ENCODE peak calls at places on chromosomes 4 and X, in four cellular contexts. One of them, this sample, is unnamed.

GRCh38 chr4:6610856-6611430 is 29.5 kb upstream of the MRFAP1 start:
- DNase-seq in cardiac fibroblast: no peak
- DNase-seq in CD4-positive, alpha-beta T cell: no peak
- DNase-seq in stimulated activated CD8-positive, alpha-beta memory T cell treated with anti-CD3 and anti-CD28 coated beads, Interleukin-7, amount 100 ng/mL, for 1 hour: no peak
- DNase-seq in this sample: no peak

GRCh38 chrX:122135070-122135469 is 1049.0 kb upstream of the GRIA3 start:
- DNase-seq in stimulated activated CD8-positive, alpha-beta memory T cell treated with anti-CD3 and anti-CD28 coated beads, Interleukin-7, amount 100 ng/mL, for 1 hour: no peak
- DNase-seq in cardiac fibroblast: no peak
- DNase-seq in CD4-positive, alpha-beta T cell: no peak
- DNase-seq in this sample: no peak

GRCh38 chrX:54320067-54320466 is 37.8 kb downstream of the WNK3 start:
- DNase-seq in stimulated activated CD8-positive, alpha-beta memory T cell treated with anti-CD3 and anti-CD28 coated beads, Interleukin-7, amount 100 ng/mL, for 1 hour: no peak
- DNase-seq in CD4-positive, alpha-beta T cell: no peak
- DNase-seq in cardiac fibroblast: no peak
- DNase-seq in this sample: no peak

GRCh38 chrX:138986866-138987265 is 275.3 kb upstream of the FGF13 start:
- DNase-seq in CD4-positive, alpha-beta T cell: no peak
- DNase-seq in cardiac fibroblast: no peak
- DNase-seq in stimulated activated CD8-positive, alpha-beta memory T cell treated with anti-CD3 and anti-CD28 coated beads, Interleukin-7, amount 100 ng/mL, for 1 hour: no peak
- DNase-seq in this sample: peak; percentile 59

GRCh38 chrX:75156537-75156945 is 458 bp upstream of the ABCB7 start:
- DNase-seq in stimulated activated CD8-positive, alpha-beta memory T cell treated with anti-CD3 and anti-CD28 coated beads, Interleukin-7, amount 100 ng/mL, for 1 hour: no peak
- DNase-seq in CD4-positive, alpha-beta T cell: no peak
- DNase-seq in cardiac fibroblast: peak; percentile 50
- DNase-seq in this sample: peak; percentile 50

GRCh38 chr4:23746672-23747071 is 143.2 kb downstream of the PPARGC1A start:
- DNase-seq in CD4-positive, alpha-beta T cell: no peak
- DNase-seq in stimulated activated CD8-positive, alpha-beta memory T cell treated with anti-CD3 and anti-CD28 coated beads, Interleukin-7, amount 100 ng/mL, for 1 hour: no peak
- DNase-seq in cardiac fibroblast: no peak
- DNase-seq in this sample: no peak

GRCh38 chr4:25970241-25970675 is 56.2 kb downstream of the SMIM20 start:
- DNase-seq in cardiac fibroblast: peak; percentile 55
- DNase-seq in stimulated activated CD8-positive, alpha-beta memory T cell treated with anti-CD3 and anti-CD28 coated beads, Interleukin-7, amount 100 ng/mL, for 1 hour: no peak
- DNase-seq in CD4-positive, alpha-beta T cell: no peak
- DNase-seq in this sample: no peak

GRCh38 chr4:80362578-80363181 is 27.1 kb downstream of the CFAP299 start:
- DNase-seq in cardiac fibroblast: peak; percentile 59
- DNase-seq in stimulated activated CD8-positive, alpha-beta memory T cell treated with anti-CD3 and anti-CD28 coated beads, Interleukin-7, amount 100 ng/mL, for 1 hour: no peak
- DNase-seq in CD4-positive, alpha-beta T cell: peak; percentile 33
- DNase-seq in this sample: peak; percentile 25

GRCh38 chr4:154618708-154619315 is 6.4 kb upstream of the FGG start:
- DNase-seq in cardiac fibroblast: peak; percentile 75
- DNase-seq in CD4-positive, alpha-beta T cell: peak; percentile 17
- DNase-seq in stimulated activated CD8-positive, alpha-beta memory T cell treated with anti-CD3 and anti-CD28 coated beads, Interleukin-7, amount 100 ng/mL, for 1 hour: no peak
- DNase-seq in this sample: peak; percentile 57

GRCh38 chr4:4569036-4569435 is 27.2 kb upstream of the STX18 start:
- DNase-seq in cardiac fibroblast: peak; percentile 15
- DNase-seq in CD4-positive, alpha-beta T cell: no peak
- DNase-seq in stimulated activated CD8-positive, alpha-beta memory T cell treated with anti-CD3 and anti-CD28 coated beads, Interleukin-7, amount 100 ng/mL, for 1 hour: no peak
- DNase-seq in this sample: peak; percentile 24

GRCh38 chr4:108590776-108591175 is 29.6 kb upstream of the RPL34 start:
- DNase-seq in CD4-positive, alpha-beta T cell: no peak
- DNase-seq in cardiac fibroblast: peak; percentile 43
- DNase-seq in stimulated activated CD8-positive, alpha-beta memory T cell treated with anti-CD3 and anti-CD28 coated beads, Interleukin-7, amount 100 ng/mL, for 1 hour: no peak
- DNase-seq in this sample: no peak

GRCh38 chrX:153854702-153855101 is 24.4 kb upstream of the PDZD4 start:
- DNase-seq in stimulated activated CD8-positive, alpha-beta memory T cell treated with anti-CD3 and anti-CD28 coated beads, Interleukin-7, amount 100 ng/mL, for 1 hour: no peak
- DNase-seq in CD4-positive, alpha-beta T cell: no peak
- DNase-seq in cardiac fibroblast: no peak
- DNase-seq in this sample: no peak

GRCh38 chrX:10722804-10723364 is 102.5 kb upstream of the MID1 start:
- DNase-seq in stimulated activated CD8-positive, alpha-beta memory T cell treated with anti-CD3 and anti-CD28 coated beads, Interleukin-7, amount 100 ng/mL, for 1 hour: no peak
- DNase-seq in cardiac fibroblast: peak; percentile 62
- DNase-seq in CD4-positive, alpha-beta T cell: peak; percentile 6
- DNase-seq in this sample: peak; percentile 33

GRCh38 chr4:139589619-139590018 is 33.6 kb upstream of the SETD7 start:
- DNase-seq in CD4-positive, alpha-beta T cell: no peak
- DNase-seq in stimulated activated CD8-positive, alpha-beta memory T cell treated with anti-CD3 and anti-CD28 coated beads, Interleukin-7, amount 100 ng/mL, for 1 hour: no peak
- DNase-seq in cardiac fibroblast: no peak
- DNase-seq in this sample: peak; percentile 55

GRCh38 chrX:136275553-136275952 is 24.4 kb upstream of the MAP7D3 start:
- DNase-seq in cardiac fibroblast: no peak
- DNase-seq in stimulated activated CD8-positive, alpha-beta memory T cell treated with anti-CD3 and anti-CD28 coated beads, Interleukin-7, amount 100 ng/mL, for 1 hour: no peak
- DNase-seq in CD4-positive, alpha-beta T cell: no peak
- DNase-seq in this sample: no peak

GRCh38 chr4:154606728-154607723 is 5.4 kb downstream of the FGG start:
- DNase-seq in cardiac fibroblast: no peak
- DNase-seq in stimulated activated CD8-positive, alpha-beta memory T cell treated with anti-CD3 and anti-CD28 coated beads, Interleukin-7, amount 100 ng/mL, for 1 hour: no peak
- DNase-seq in CD4-positive, alpha-beta T cell: no peak
- DNase-seq in this sample: no peak

GRCh38 chr4:131644619-131645018 is 1504.5 kb upstream of the PCDH10 start:
- DNase-seq in CD4-positive, alpha-beta T cell: no peak
- DNase-seq in stimulated activated CD8-positive, alpha-beta memory T cell treated with anti-CD3 and anti-CD28 coated beads, Interleukin-7, amount 100 ng/mL, for 1 hour: no peak
- DNase-seq in cardiac fibroblast: peak; percentile 61
- DNase-seq in this sample: peak; percentile 4

GRCh38 chr4:21012851-21013331 is 312.6 kb downstream of the PACRGL start:
- DNase-seq in stimulated activated CD8-positive, alpha-beta memory T cell treated with anti-CD3 and anti-CD28 coated beads, Interleukin-7, amount 100 ng/mL, for 1 hour: no peak
- DNase-seq in CD4-positive, alpha-beta T cell: no peak
- DNase-seq in cardiac fibroblast: peak; percentile 1
- DNase-seq in this sample: peak; percentile 48

GRCh38 chrX:79133897-79134296 is 10.6 kb upstream of the GPR174 start:
- DNase-seq in cardiac fibroblast: no peak
- DNase-seq in CD4-positive, alpha-beta T cell: no peak
- DNase-seq in stimulated activated CD8-positive, alpha-beta memory T cell treated with anti-CD3 and anti-CD28 coated beads, Interleukin-7, amount 100 ng/mL, for 1 hour: no peak
- DNase-seq in this sample: no peak

GRCh38 chrX:131827935-131828334 is 195.2 kb upstream of the STK26 start:
- DNase-seq in stimulated activated CD8-positive, alpha-beta memory T cell treated with anti-CD3 and anti-CD28 coated beads, Interleukin-7, amount 100 ng/mL, for 1 hour: no peak
- DNase-seq in cardiac fibroblast: peak; percentile 43
- DNase-seq in CD4-positive, alpha-beta T cell: no peak
- DNase-seq in this sample: no peak

GRCh38 chrX:41923925-41924693 is 755 bp upstream of the CASK start:
- DNase-seq in cardiac fibroblast: peak; percentile 27
- DNase-seq in stimulated activated CD8-positive, alpha-beta memory T cell treated with anti-CD3 and anti-CD28 coated beads, Interleukin-7, amount 100 ng/mL, for 1 hour: no peak
- DNase-seq in CD4-positive, alpha-beta T cell: peak; percentile 20
- DNase-seq in this sample: peak; percentile 41

GRCh38 chr4:3770323-3771166 is 4.4 kb downstream of the ADRA2C start:
- DNase-seq in cardiac fibroblast: no peak
- DNase-seq in CD4-positive, alpha-beta T cell: no peak
- DNase-seq in stimulated activated CD8-positive, alpha-beta memory T cell treated with anti-CD3 and anti-CD28 coated beads, Interleukin-7, amount 100 ng/mL, for 1 hour: no peak
- DNase-seq in this sample: no peak

GRCh38 chr4:140151700-140152014 is 2.3 kb downstream of the MAML3 start:
- DNase-seq in cardiac fibroblast: peak; percentile 83
- DNase-seq in stimulated activated CD8-positive, alpha-beta memory T cell treated with anti-CD3 and anti-CD28 coated beads, Interleukin-7, amount 100 ng/mL, for 1 hour: no peak
- DNase-seq in CD4-positive, alpha-beta T cell: peak; percentile 58
- DNase-seq in this sample: peak; percentile 87

GRCh38 chrX:118271770-118272169 is 74.1 kb upstream of the WDR44 start:
- DNase-seq in CD4-positive, alpha-beta T cell: no peak
- DNase-seq in cardiac fibroblast: peak; percentile 4
- DNase-seq in stimulated activated CD8-positive, alpha-beta memory T cell treated with anti-CD3 and anti-CD28 coated beads, Interleukin-7, amount 100 ng/mL, for 1 hour: no peak
- DNase-seq in this sample: peak; percentile 8

GRCh38 chrX:133290076-133290475 is 71.9 kb upstream of the TFDP3 start:
- DNase-seq in CD4-positive, alpha-beta T cell: no peak
- DNase-seq in stimulated activated CD8-positive, alpha-beta memory T cell treated with anti-CD3 and anti-CD28 coated beads, Interleukin-7, amount 100 ng/mL, for 1 hour: no peak
- DNase-seq in cardiac fibroblast: no peak
- DNase-seq in this sample: peak; percentile 90

GRCh38 chrX:4043951-4044350 is 330.5 kb upstream of the PRKX start:
- DNase-seq in cardiac fibroblast: no peak
- DNase-seq in stimulated activated CD8-positive, alpha-beta memory T cell treated with anti-CD3 and anti-CD28 coated beads, Interleukin-7, amount 100 ng/mL, for 1 hour: no peak
- DNase-seq in CD4-positive, alpha-beta T cell: no peak
- DNase-seq in this sample: no peak

GRCh38 chr4:6395466-6396228 is 76.8 kb downstream of the PPP2R2C start:
- DNase-seq in stimulated activated CD8-positive, alpha-beta memory T cell treated with anti-CD3 and anti-CD28 coated beads, Interleukin-7, amount 100 ng/mL, for 1 hour: no peak
- DNase-seq in CD4-positive, alpha-beta T cell: no peak
- DNase-seq in cardiac fibroblast: no peak
- DNase-seq in this sample: no peak

GRCh38 chr4:113116414-113117345 is 67.2 kb downstream of the ANK2 start:
- DNase-seq in CD4-positive, alpha-beta T cell: no peak
- DNase-seq in cardiac fibroblast: no peak
- DNase-seq in stimulated activated CD8-positive, alpha-beta memory T cell treated with anti-CD3 and anti-CD28 coated beads, Interleukin-7, amount 100 ng/mL, for 1 hour: no peak
- DNase-seq in this sample: no peak

GRCh38 chr4:81207793-81208192 is 7.2 kb downstream of the PRKG2 start:
- DNase-seq in cardiac fibroblast: peak; percentile 89
- DNase-seq in stimulated activated CD8-positive, alpha-beta memory T cell treated with anti-CD3 and anti-CD28 coated beads, Interleukin-7, amount 100 ng/mL, for 1 hour: no peak
- DNase-seq in CD4-positive, alpha-beta T cell: no peak
- DNase-seq in this sample: peak; percentile 59

GRCh38 chr4:76495166-76495565 is 60.1 kb downstream of the SHROOM3 start:
- DNase-seq in CD4-positive, alpha-beta T cell: no peak
- DNase-seq in stimulated activated CD8-positive, alpha-beta memory T cell treated with anti-CD3 and anti-CD28 coated beads, Interleukin-7, amount 100 ng/mL, for 1 hour: no peak
- DNase-seq in cardiac fibroblast: no peak
- DNase-seq in this sample: no peak

GRCh38 chr4:147057631-147057980 is 111.9 kb upstream of the TTC29 start:
- DNase-seq in cardiac fibroblast: peak; percentile 67
- DNase-seq in stimulated activated CD8-positive, alpha-beta memory T cell treated with anti-CD3 and anti-CD28 coated beads, Interleukin-7, amount 100 ng/mL, for 1 hour: no peak
- DNase-seq in CD4-positive, alpha-beta T cell: no peak
- DNase-seq in this sample: peak; percentile 66

GRCh38 chr4:138045036-138045435 is 197.1 kb downstream of the SLC7A11 start:
- DNase-seq in cardiac fibroblast: no peak
- DNase-seq in CD4-positive, alpha-beta T cell: no peak
- DNase-seq in stimulated activated CD8-positive, alpha-beta memory T cell treated with anti-CD3 and anti-CD28 coated beads, Interleukin-7, amount 100 ng/mL, for 1 hour: no peak
- DNase-seq in this sample: no peak

GRCh38 chrX:13029341-13029740 is 15.1 kb downstream of the FAM9C start:
- DNase-seq in cardiac fibroblast: peak; percentile 38
- DNase-seq in stimulated activated CD8-positive, alpha-beta memory T cell treated with anti-CD3 and anti-CD28 coated beads, Interleukin-7, amount 100 ng/mL, for 1 hour: no peak
- DNase-seq in CD4-positive, alpha-beta T cell: no peak
- DNase-seq in this sample: peak; percentile 44

GRCh38 chrX:120015145-120016067 is 62.1 kb downstream of the RHOXF2B start:
- DNase-seq in CD4-positive, alpha-beta T cell: no peak
- DNase-seq in cardiac fibroblast: no peak
- DNase-seq in stimulated activated CD8-positive, alpha-beta memory T cell treated with anti-CD3 and anti-CD28 coated beads, Interleukin-7, amount 100 ng/mL, for 1 hour: no peak
- DNase-seq in this sample: no peak

GRCh38 chr4:74473155-74473811 is 28.3 kb downstream of the AREG start:
- DNase-seq in stimulated activated CD8-positive, alpha-beta memory T cell treated with anti-CD3 and anti-CD28 coated beads, Interleukin-7, amount 100 ng/mL, for 1 hour: no peak
- DNase-seq in cardiac fibroblast: peak; percentile 96
- DNase-seq in CD4-positive, alpha-beta T cell: no peak
- DNase-seq in this sample: peak; percentile 90

GRCh38 chr4:80963051-80963450 is 67.5 kb upstream of the BMP3 start:
- DNase-seq in CD4-positive, alpha-beta T cell: no peak
- DNase-seq in cardiac fibroblast: peak; percentile 2
- DNase-seq in stimulated activated CD8-positive, alpha-beta memory T cell treated with anti-CD3 and anti-CD28 coated beads, Interleukin-7, amount 100 ng/mL, for 1 hour: no peak
- DNase-seq in this sample: peak; percentile 3

GRCh38 chr4:170089743-170090666 is at the start of gene AADAT:
- DNase-seq in stimulated activated CD8-positive, alpha-beta memory T cell treated with anti-CD3 and anti-CD28 coated beads, Interleukin-7, amount 100 ng/mL, for 1 hour: no peak
- DNase-seq in CD4-positive, alpha-beta T cell: no peak
- DNase-seq in cardiac fibroblast: peak; percentile 81
- DNase-seq in this sample: peak; percentile 80

GRCh38 chr4:2059034-2059725 is at the start of gene NAT8L:
- DNase-seq in stimulated activated CD8-positive, alpha-beta memory T cell treated with anti-CD3 and anti-CD28 coated beads, Interleukin-7, amount 100 ng/mL, for 1 hour: no peak
- DNase-seq in cardiac fibroblast: no peak
- DNase-seq in CD4-positive, alpha-beta T cell: no peak
- DNase-seq in this sample: no peak